ENCODE peak calls at places on chromosomes 2 and 18, in ten cellular contexts. X, R, A, I, L, D, P, Z, K and H are unnamed samples.

GRCh38 chr2:160906878-160907277 is 253.3 kb upstream of the TANK start:
- DNase-seq in X (no peak), R (no peak), A (no peak), I (no peak), L (no peak), D (no peak), P (no peak), Z (peak), K (no peak), H (no peak)

GRCh38 chr2:49288113-49288710 is 133.9 kb upstream of the FSHR start:
- DNase-seq in X (no peak), R (no peak), A (no peak), I (peak), L (no peak), D (no peak), P (no peak), Z (no peak), K (no peak), H (no peak)

GRCh38 chr2:13052547-13052946 is 335.8 kb downstream of the TRIB2 start:
- DNase-seq in X (no peak), R (no peak), A (no peak), I (no peak), L (no peak), D (no peak), P (no peak), Z (no peak), K (no peak), H (no peak)

GRCh38 chr2:85712849-85713612 is 18.9 kb downstream of the GNLY start:
- DNase-seq in X (no peak), R (no peak), A (peak), I (peak), L (no peak), D (peak), P (no peak), Z (no peak), K (no peak), H (no peak)

GRCh38 chr2:234994340-234995321 is 42.8 kb downstream of the SH3BP4 start:
- DNase-seq in X (no peak), R (no peak), A (no peak), I (no peak), L (no peak), D (no peak), P (peak), Z (no peak), K (no peak), H (no peak)

GRCh38 chr2:3173031-3173430 is 204.6 kb downstream of the EIPR1 start:
- DNase-seq in X (peak), R (no peak), A (no peak), I (peak), L (no peak), D (no peak), P (peak), Z (no peak), K (no peak), H (no peak)

GRCh38 chr2:28750316-28751101 is 1.1 kb upstream of the PPP1CB start:
- DNase-seq in X (no peak), R (peak), A (peak), I (no peak), L (no peak), D (no peak), P (peak), Z (no peak), K (peak), H (no peak)

GRCh38 chr2:38465789-38466127 is 88.7 kb upstream of the ATL2 start:
- DNase-seq in X (no peak), R (no peak), A (peak), I (no peak), L (peak), D (no peak), P (no peak), Z (peak), K (peak), H (no peak)

GRCh38 chr18:9617006-9617542 is 2.7 kb upstream of the PPP4R1 start:
- DNase-seq in X (no peak), R (no peak), A (no peak), I (no peak), L (no peak), D (no peak), P (no peak), Z (no peak), K (peak), H (no peak)

GRCh38 chr2:191636235-191636543 is 41.7 kb upstream of the NABP1 start:
- DNase-seq in X (no peak), R (no peak), A (peak), I (no peak), L (no peak), D (no peak), P (no peak), Z (no peak), K (no peak), H (no peak)

GRCh38 chr2:20423847-20424246 is 23.0 kb upstream of the RHOB start:
- DNase-seq in X (no peak), R (peak), A (no peak), I (no peak), L (no peak), D (peak), P (no peak), Z (no peak), K (no peak), H (no peak)

GRCh38 chr2:88698027-88698413 is 6.5 kb downstream of the RPIA start:
- DNase-seq in X (no peak), R (no peak), A (peak), I (no peak), L (no peak), D (no peak), P (no peak), Z (no peak), K (no peak), H (no peak)

GRCh38 chr2:10257036-10257435 is 45.7 kb upstream of the HPCAL1 start:
- DNase-seq in X (peak), R (no peak), A (no peak), I (no peak), L (no peak), D (no peak), P (no peak), Z (no peak), K (no peak), H (no peak)

GRCh38 chr18:35938562-35938961 is 33.9 kb upstream of the RMP24 start:
- DNase-seq in X (no peak), R (no peak), A (no peak), I (no peak), L (no peak), D (no peak), P (no peak), Z (no peak), K (no peak), H (no peak)

GRCh38 chr2:129490666-129491065 is 488.8 kb upstream of the RAB6C start:
- DNase-seq in X (no peak), R (no peak), A (no peak), I (no peak), L (no peak), D (no peak), P (no peak), Z (no peak), K (no peak), H (no peak)

GRCh38 chr2:39511219-39511785 is 74.2 kb upstream of the MAP4K3 start:
- DNase-seq in X (no peak), R (peak), A (no peak), I (peak), L (no peak), D (peak), P (no peak), Z (no peak), K (no peak), H (no peak)

GRCh38 chr2:71806432-71806831 is 341.2 kb downstream of the CYP26B1 start:
- DNase-seq in X (no peak), R (no peak), A (no peak), I (no peak), L (no peak), D (no peak), P (no peak), Z (no peak), K (no peak), H (no peak)

GRCh38 chr2:11387831-11388230 is 43.4 kb upstream of the ROCK2 start:
- DNase-seq in X (no peak), R (no peak), A (no peak), I (peak), L (no peak), D (no peak), P (no peak), Z (no peak), K (no peak), H (no peak)

GRCh38 chr18:54119524-54120019 is 104.9 kb downstream of the MBD2 start:
- DNase-seq in X (no peak), R (no peak), A (peak), I (peak), L (no peak), D (no peak), P (no peak), Z (peak), K (peak), H (no peak)

GRCh38 chr18:9362869-9363268 is 28.3 kb downstream of the TWSG1 start:
- DNase-seq in X (no peak), R (no peak), A (no peak), I (no peak), L (no peak), D (no peak), P (no peak), Z (no peak), K (no peak), H (no peak)

GRCh38 chr2:176105727-176106635 is 1.1 kb upstream of the HOXD11 start:
- DNase-seq in X (no peak), R (peak), A (no peak), I (no peak), L (no peak), D (no peak), P (peak), Z (no peak), K (no peak), H (no peak)

GRCh38 chr2:56199492-56199891 is 15.7 kb downstream of the CCDC85A start:
- DNase-seq in X (no peak), R (no peak), A (peak), I (no peak), L (no peak), D (no peak), P (no peak), Z (no peak), K (no peak), H (no peak)

GRCh38 chr2:79770926-79771325 is 258.1 kb downstream of the CTNNA2 start:
- DNase-seq in X (no peak), R (no peak), A (no peak), I (no peak), L (no peak), D (no peak), P (no peak), Z (no peak), K (no peak), H (no peak)

GRCh38 chr18:13435596-13436333 is 217.2 kb downstream of the LDLRAD4 start:
- DNase-seq in X (no peak), R (peak), A (no peak), I (no peak), L (no peak), D (no peak), P (peak), Z (peak), K (no peak), H (no peak)

GRCh38 chr2:155944209-155944608 is 388.3 kb downstream of the NR4A2 start:
- DNase-seq in X (no peak), R (no peak), A (no peak), I (no peak), L (no peak), D (no peak), P (no peak), Z (no peak), K (no peak), H (no peak)

GRCh38 chr2:144131042-144131441 is 388.9 kb downstream of the ZEB2 start:
- DNase-seq in X (no peak), R (no peak), A (peak), I (no peak), L (no peak), D (no peak), P (no peak), Z (no peak), K (peak), H (no peak)

GRCh38 chr2:3105814-3106569 is 271.6 kb downstream of the EIPR1 start:
- DNase-seq in X (peak), R (no peak), A (no peak), I (no peak), L (no peak), D (no peak), P (no peak), Z (no peak), K (no peak), H (no peak)

GRCh38 chr18:27109403-27109802 is 75.7 kb downstream of the CHST9 start:
- DNase-seq in X (no peak), R (no peak), A (no peak), I (no peak), L (no peak), D (no peak), P (no peak), Z (no peak), K (no peak), H (no peak)

GRCh38 chr2:26245231-26245732 is 543 bp downstream of the HADHB start:
- DNase-seq in X (peak), R (no peak), A (peak), I (peak), L (peak), D (no peak), P (peak), Z (peak), K (no peak), H (no peak)

GRCh38 chr2:71747573-71747972 is 294.2 kb downstream of the DYSF start:
- DNase-seq in X (no peak), R (no peak), A (no peak), I (peak), L (no peak), D (no peak), P (no peak), Z (no peak), K (no peak), H (no peak)

GRCh38 chr18:12765127-12765526 is 62.3 kb downstream of the PSMG2 start:
- DNase-seq in X (no peak), R (no peak), A (no peak), I (no peak), L (no peak), D (no peak), P (no peak), Z (no peak), K (no peak), H (no peak)

GRCh38 chr2:196482119-196483065 is 157.1 kb upstream of the CCDC150 start:
- DNase-seq in X (no peak), R (no peak), A (peak), I (no peak), L (no peak), D (no peak), P (no peak), Z (no peak), K (no peak), H (no peak)

GRCh38 chr18:70207181-70207580 is 1.7 kb upstream of the RTTN start:
- DNase-seq in X (no peak), R (no peak), A (no peak), I (no peak), L (no peak), D (no peak), P (no peak), Z (no peak), K (no peak), H (no peak)

GRCh38 chr2:160379399-160379798 is 114.2 kb downstream of the RBMS1 start:
- DNase-seq in X (no peak), R (no peak), A (peak), I (no peak), L (no peak), D (no peak), P (no peak), Z (no peak), K (peak), H (no peak)

GRCh38 chr18:31203086-31203793 is 40.6 kb upstream of the DSC1 start:
- DNase-seq in X (peak), R (no peak), A (no peak), I (no peak), L (no peak), D (no peak), P (no peak), Z (no peak), K (peak), H (no peak)

GRCh38 chr2:206798009-206798408 is 32.6 kb downstream of the FASTKD2 start:
- DNase-seq in X (no peak), R (no peak), A (no peak), I (no peak), L (no peak), D (no peak), P (no peak), Z (no peak), K (peak), H (no peak)

GRCh38 chr2:69288429-69288828 is 98.6 kb downstream of the GFPT1 start:
- DNase-seq in X (no peak), R (no peak), A (no peak), I (no peak), L (no peak), D (no peak), P (no peak), Z (no peak), K (no peak), H (no peak)
- TF ChIP-seq CTCF in X (no peak), R (no peak), A (no peak), I (no peak), L (no peak), D (no peak), P (no peak), Z (no peak), K (no peak), H (no peak)

GRCh38 chr2:233108611-233109490 is 48.7 kb downstream of the INPP5D start:
- DNase-seq in X (peak), R (no peak), A (no peak), I (no peak), L (peak), D (no peak), P (no peak), Z (no peak), K (no peak), H (no peak)
- TF ChIP-seq POLR2A in X (no peak), R (no peak), A (no peak), I (no peak), L (no peak), D (no peak), P (no peak), Z (no peak), K (peak), H (no peak)

DNA sequence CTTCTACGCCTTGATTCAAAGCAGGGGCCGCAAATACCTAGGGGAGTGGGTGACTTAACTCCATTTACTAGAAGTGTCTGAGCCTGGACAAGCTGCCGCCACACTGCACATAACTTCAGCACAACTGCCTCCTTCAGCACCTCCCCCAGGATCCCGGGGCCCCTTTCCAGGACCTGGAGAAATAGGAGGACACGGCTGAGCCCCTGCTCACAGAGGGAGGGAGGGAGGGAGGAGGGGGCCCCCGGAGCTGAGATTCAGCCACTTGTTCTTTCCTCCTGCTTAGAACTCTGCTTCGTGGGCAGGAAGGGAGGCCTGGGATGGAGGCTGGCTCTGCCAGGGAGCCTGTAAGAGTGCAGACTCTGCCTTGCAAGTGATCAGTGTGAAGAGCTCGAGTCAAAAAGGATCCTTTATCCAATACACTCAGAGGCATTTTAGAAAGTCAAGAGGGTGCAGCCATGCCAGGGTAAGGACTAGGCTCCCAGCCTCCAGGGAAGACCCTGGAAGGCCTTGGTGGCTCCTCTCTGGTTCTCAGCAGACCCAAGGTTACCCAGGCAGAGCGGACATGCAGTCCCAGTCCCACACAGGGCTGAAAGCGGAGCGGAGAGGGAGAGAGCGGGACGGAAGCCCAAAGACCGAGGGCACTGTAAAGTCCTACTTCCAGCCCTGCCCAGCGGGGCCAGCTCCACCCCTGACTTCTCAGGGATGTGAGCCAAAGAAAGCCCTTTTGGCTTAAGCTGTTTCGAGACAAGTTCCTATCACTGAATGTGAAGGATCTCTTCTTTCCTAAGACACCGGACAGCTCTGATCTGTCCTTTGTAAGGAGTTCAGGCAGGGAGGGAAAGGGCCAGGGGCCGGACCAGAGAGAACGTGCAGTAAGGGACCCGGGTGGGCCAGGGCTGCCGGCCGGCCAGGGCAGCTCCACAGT is 8.6 kb upstream of the ARMC9 start:
- DNase-seq in X (no peak), R (peak), A (no peak), I (no peak), L (peak), D (no peak), P (peak), Z (no peak), K (no peak), H (no peak)
- H3K4me3 ChIP-seq in X (no peak), R (peak), A (no peak), I (no peak), L (no peak), D (peak), P (peak), Z (no peak), K (no peak), H (peak)

GRCh38 chr2:58448065-58448507 is 207.0 kb upstream of the FANCL start:
- DNase-seq in X (no peak), R (peak), A (peak), I (no peak), L (no peak), D (no peak), P (no peak), Z (peak), K (peak), H (no peak)
- TF ChIP-seq CTCF in X (no peak), R (peak), A (peak), I (no peak), L (peak), D (no peak), P (no peak), Z (peak), K (peak), H (peak)